ENCODE peak calls at places on chromosomes 13 and 19, in seven cellular contexts. R, W, X, P, Q, O and B are unnamed samples. For H3K4me1, the result is how much of the 10 kb centered on the place peaks cover.

GRCh38 chr19:38831142-38831605 is 420 bp downstream of the ECH1 start:
- DNase-seq in O (peak), R (peak), X (no peak), P (peak), W (no peak), Q (peak), B (peak)

GRCh38 chr13:95858286-95859075 is 181.5 kb downstream of the DNAJC3 start:
- DNase-seq in P (peak), W (no peak), Q (no peak), R (no peak), X (no peak), O (no peak), B (no peak)

GRCh38 chr13:34867590-34867989 is 74.5 kb upstream of the NBEA start:
- DNase-seq in X (no peak), O (no peak), P (peak), W (no peak), R (no peak), Q (no peak), B (peak)

GRCh38 chr19:34731019-34731829 is 2.8 kb upstream of the ZNF181 start:
- DNase-seq in P (no peak), R (no peak), O (no peak), X (no peak), Q (no peak), W (no peak), B (no peak)

GRCh38 chr13:73057284-73058025 is 1.4 kb upstream of the KLF5 start:
- DNase-seq in P (no peak), R (no peak), Q (no peak), X (no peak), W (no peak), O (no peak), B (no peak)

GRCh38 chr19:6047741-6048231 is 62.5 kb downstream of the RFX2 start:
- DNase-seq in O (peak), Q (no peak), X (peak), P (peak), W (no peak), R (no peak), B (peak)

GRCh38 chr19:17797397-17798201 is 2.7 kb downstream of the B3GNT3 start:
- DNase-seq in Q (no peak), O (peak), W (no peak), R (no peak), X (peak), P (peak), B (no peak)

GRCh38 chr19:44848805-44849457 is 2.8 kb downstream of the NECTIN2 start:
- DNase-seq in R (no peak), O (no peak), X (no peak), P (peak), Q (no peak), W (no peak), B (no peak)

GRCh38 chr19:49497047-49497789 is 984 bp downstream of the RPS11 start:
- DNase-seq in Q (peak), R (peak), P (peak), W (no peak), X (no peak), O (peak), B (no peak)

GRCh38 chr13:73991384-73991783 is 142.8 kb downstream of the KLF12 start:
- DNase-seq in W (no peak), X (no peak), P (no peak), R (no peak), Q (no peak), O (no peak), B (no peak)

GRCh38 chr13:38943231-38943630 is 47.4 kb downstream of the STOML3 start:
- DNase-seq in P (no peak), X (no peak), R (no peak), W (no peak), Q (no peak), O (no peak), B (peak)

GRCh38 chr19:15294591-15294990 is 37.7 kb downstream of the BRD4 start:
- DNase-seq in X (no peak), O (no peak), W (no peak), Q (no peak), P (no peak), R (no peak), B (no peak)

GRCh38 chr13:98972059-98972458 is 5.8 kb downstream of the DOCK9 start:
- DNase-seq in X (no peak), O (no peak), Q (no peak), P (no peak), W (no peak), R (no peak), B (no peak)

GRCh38 chr19:14567079-14567478 is 4.8 kb downstream of the NDUFB7 start:
- DNase-seq in W (no peak), Q (no peak), R (no peak), P (no peak), X (no peak), O (no peak), B (no peak)

GRCh38 chr13:45564108-45564507 is 51.4 kb downstream of the ERICH6B start:
- DNase-seq in O (no peak), R (no peak), Q (no peak), X (no peak), P (peak), W (no peak), B (peak)

GRCh38 chr13:36981156-36981743 is 17.9 kb downstream of the ALG5 start:
- DNase-seq in O (no peak), P (peak), X (no peak), R (no peak), Q (no peak), W (no peak), B (no peak)

GRCh38 chr13:30985637-30986205 is 53.3 kb downstream of the TEX26 start:
- DNase-seq in W (no peak), Q (no peak), R (no peak), X (no peak), O (no peak), P (peak), B (peak)

GRCh38 chr19:4671182-4671851 is 1.2 kb upstream of the MYDGF start:
- DNase-seq in W (no peak), Q (no peak), X (no peak), R (no peak), O (no peak), P (no peak), B (no peak)

GRCh38 chr19:2273356-2274184 is 8.4 kb downstream of the PEAK3 start:
- DNase-seq in X (no peak), W (no peak), R (peak), Q (peak), P (peak), O (peak), B (peak)

GRCh38 chr19:6216996-6217751 is 62.6 kb downstream of the MLLT1 start:
- DNase-seq in R (no peak), P (no peak), X (no peak), W (no peak), O (no peak), Q (no peak), B (no peak)

GRCh38 chr13:107867701-107868661 is 347.4 kb downstream of the LIG4 start:
- DNase-seq in R (no peak), X (no peak), W (no peak), Q (no peak), O (no peak), P (peak), B (peak)

GRCh38 chr13:102726430-102726829 is 31.6 kb upstream of the METTL21C start:
- DNase-seq in Q (no peak), O (no peak), R (no peak), P (no peak), W (no peak), X (no peak), B (no peak)

GRCh38 chr13:97307882-97308624 is 85.9 kb downstream of the MBNL2 start:
- DNase-seq in R (no peak), P (peak), W (no peak), O (no peak), Q (no peak), X (no peak), B (peak)

GRCh38 chr19:52191374-52191773 is 1.5 kb downstream of the PPP2R1A start:
- DNase-seq in Q (no peak), R (no peak), W (no peak), X (no peak), P (no peak), O (peak), B (no peak)
- H3K4me1 ChIP-seq in Q (half or more), R (under half), W (half or more), X (under half), P (under half), O (under half), B (under half)

GRCh38 chr19:54574051-54574450 is 461 bp downstream of the LILRA2 start:
- DNase-seq in Q (no peak), P (no peak), R (no peak), X (no peak), W (peak), O (no peak), B (no peak)
- H3K4me1 ChIP-seq in Q (under half), P (under half), R (under half), X (under half), W (under half), O (under half), B (under half)

DNA sequence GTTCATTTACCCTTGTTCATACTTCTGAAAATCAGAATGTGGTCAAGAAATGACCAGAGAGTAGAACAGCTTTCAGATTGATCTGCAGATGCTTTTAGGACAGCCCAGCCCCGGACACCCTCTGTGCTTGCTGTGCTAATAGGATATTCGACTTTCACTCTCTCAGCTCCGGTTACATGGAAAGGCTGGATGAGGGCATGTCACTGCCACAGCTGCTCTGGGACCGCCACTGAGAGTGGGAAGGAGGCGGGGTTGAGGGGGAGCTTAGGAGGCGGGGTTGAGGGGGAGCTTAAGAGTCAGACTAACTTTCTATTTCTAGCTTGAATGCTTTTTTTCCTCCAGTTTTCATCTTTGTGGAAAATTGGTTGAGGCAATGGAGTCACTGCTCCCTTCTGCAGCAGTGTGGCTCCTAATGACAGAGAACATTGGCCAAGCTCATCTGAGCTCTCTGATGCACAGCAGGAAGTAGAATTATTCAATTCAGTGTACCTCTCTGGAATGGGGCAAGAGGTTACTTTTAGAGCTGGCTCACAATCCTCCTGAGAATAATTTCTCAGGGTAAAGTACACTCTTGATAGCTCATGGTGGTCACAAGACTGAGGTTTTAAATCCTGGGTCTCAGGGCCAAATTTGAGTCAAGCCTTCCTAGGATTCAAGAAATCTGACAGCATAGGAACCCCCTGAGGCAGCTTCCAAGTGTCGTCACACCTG is 74.6 kb upstream of the NPAS1 start:
- DNase-seq in X (no peak), W (no peak), R (peak), Q (no peak), P (peak), O (no peak), B (peak)
- H3K4me1 ChIP-seq in X (under half), W (half or more), R (under half), Q (under half), P (half or more), O (under half), B (under half)

DNA sequence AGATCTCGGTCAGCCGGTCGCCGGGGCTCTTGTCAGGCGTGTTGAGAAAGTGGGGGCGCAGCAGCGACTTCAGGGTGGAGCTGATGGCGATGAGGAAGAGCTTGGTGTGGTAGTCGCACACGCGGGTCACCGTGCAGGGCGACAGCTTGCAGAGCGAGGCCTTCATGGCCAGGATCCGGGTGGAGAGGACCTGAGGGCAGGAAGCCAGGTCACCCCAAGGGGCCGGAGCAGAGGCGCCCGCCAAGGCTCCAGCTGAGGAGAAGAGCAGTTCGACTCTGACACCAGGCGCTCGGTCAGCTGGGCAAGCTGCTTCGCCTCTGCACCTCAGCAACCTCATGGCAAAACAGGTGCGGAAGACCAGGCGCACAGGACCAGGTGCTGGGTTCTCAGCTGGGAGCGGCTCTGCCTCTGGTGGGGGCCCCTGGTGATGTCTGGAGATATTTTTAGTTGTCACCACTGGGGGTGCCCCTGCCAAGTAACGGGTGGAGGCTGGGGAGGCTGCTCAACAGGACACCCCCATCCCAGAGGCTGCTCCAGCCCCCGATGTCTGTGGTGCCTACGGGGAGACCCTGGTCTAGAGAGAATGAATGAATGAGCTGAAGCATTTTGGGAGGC is 15.9 kb downstream of the CFD start:
- DNase-seq in R (no peak), W (no peak), P (no peak), O (no peak), X (no peak), Q (no peak), B (no peak)
- H3K4me1 ChIP-seq in R (under half), W (under half), P (under half), O (under half), X (under half), Q (under half), B (under half)

GRCh38 chr13:19085258-19085657 is 96.4 kb downstream of the TUBA3C start:
- DNase-seq in W (no peak), Q (no peak), R (no peak), P (no peak), O (no peak), X (no peak), B (no peak)

GRCh38 chr13:19089315-19089714 is 92.3 kb downstream of the TUBA3C start:
- DNase-seq in X (no peak), W (no peak), Q (no peak), P (peak), O (no peak), R (peak), B (peak)

GRCh38 chr13:19088416-19088815 is 93.2 kb downstream of the TUBA3C start:
- DNase-seq in X (no peak), P (no peak), Q (no peak), R (no peak), W (no peak), O (no peak), B (no peak)

GRCh38 chr13:19083340-19083739 is 98.3 kb downstream of the TUBA3C start:
- DNase-seq in O (no peak), X (no peak), Q (no peak), R (no peak), P (no peak), W (no peak), B (no peak)

DNA sequence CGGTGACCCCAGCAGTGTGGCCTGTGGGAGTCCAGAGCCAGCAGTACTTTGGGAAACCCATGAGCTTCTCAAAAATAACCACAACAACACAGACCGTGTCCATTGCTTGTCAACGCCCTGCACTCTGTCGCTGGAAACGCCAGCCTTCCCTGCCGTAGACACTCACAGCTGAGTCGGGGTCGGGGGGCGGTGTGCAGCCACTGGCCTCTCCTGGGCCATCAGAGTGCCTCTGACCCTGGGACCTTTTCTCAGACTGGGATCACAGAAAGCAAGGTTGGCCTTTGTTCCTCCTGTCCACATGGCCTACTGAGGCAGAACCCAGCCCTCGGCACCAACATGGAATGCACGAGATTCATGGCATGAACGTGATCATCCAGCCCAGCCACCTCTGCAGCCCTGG is 95.7 kb downstream of the TUBA3C start:
- DNase-seq in X (no peak), O (no peak), R (no peak), Q (no peak), P (no peak), W (no peak), B (no peak)
- H3K4me1 ChIP-seq in X (under half), O (under half), R (under half), Q (under half), P (under half), W (under half), B (under half)

GRCh38 chr19:45972081-45972943 is 1.4 kb downstream of the NOVA2 start:
- DNase-seq in W (no peak), O (no peak), P (no peak), Q (no peak), X (no peak), R (peak), B (no peak)
- H3K4me1 ChIP-seq in W (under half), O (under half), P (under half), Q (under half), X (under half), R (under half), B (under half)

GRCh38 chr19:40810160-40810559 is 11.2 kb downstream of the EGLN2 start:
- DNase-seq in P (no peak), Q (no peak), W (no peak), O (no peak), R (no peak), X (no peak), B (no peak)
- H3K4me1 ChIP-seq in P (under half), Q (half or more), W (half or more), O (under half), R (half or more), X (under half), B (under half)

DNA sequence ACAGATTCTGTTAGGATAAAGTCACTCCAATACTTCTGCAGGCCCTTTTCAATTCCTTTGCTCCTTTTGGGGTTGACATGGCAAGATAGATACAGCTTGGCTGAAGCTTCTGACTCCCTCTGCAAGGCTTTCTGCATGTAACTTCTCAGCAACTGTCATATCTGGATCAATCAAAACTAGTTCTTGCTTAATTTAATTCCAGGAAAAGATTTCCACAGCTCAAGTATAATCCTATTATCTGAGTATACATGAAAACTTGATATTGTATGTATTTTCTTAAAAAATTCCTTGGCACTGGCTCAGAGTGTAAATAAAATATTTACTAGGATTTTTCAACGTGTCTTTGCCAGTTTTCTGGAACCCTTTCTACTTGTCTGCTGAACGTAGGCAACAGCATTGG is 109.6 kb downstream of the STARD13 start:
- DNase-seq in O (no peak), P (peak), R (no peak), Q (no peak), W (no peak), X (no peak), B (no peak)
- H3K4me1 ChIP-seq in O (under half), P (under half), R (half or more), Q (under half), W (under half), X (under half), B (under half)